ENCODE peak calls at places on chromosome 11, in five cellular contexts. A, X, K, D and R are unnamed samples.
A peak's percentile ranks its signal among the peaks of the same experiment; 100 is the strongest.

GRCh38 chr11:115505165-115505564 is 950 bp upstream of the CADM1 start:
- DNase-seq in A (no peak), X (no peak), K (no peak), D (no peak), R (no peak)

GRCh38 chr11:121929581-121929980 is 186.4 kb downstream of the BLID start:
- DNase-seq in A (peak; percentile 10), X (peak; percentile 41), K (no peak), D (no peak), R (peak; percentile 40)

GRCh38 chr11:130827697-130828377 is 88.4 kb downstream of the SNX19 start:
- DNase-seq in A (peak; percentile 78), X (peak; percentile 86), K (peak; percentile 7), D (no peak), R (peak; percentile 64)

GRCh38 chr11:113234888-113235287 is 79.5 kb upstream of the TTC12 start:
- DNase-seq in A (no peak), X (no peak), K (no peak), D (no peak), R (no peak)

GRCh38 chr11:134858783-134859480 is 446.9 kb upstream of the B3GAT1 start:
- DNase-seq in A (no peak), X (no peak), K (no peak), D (no peak), R (no peak)

GRCh38 chr11:67071420-67072284 is 15.0 kb downstream of the RHOD start:
- DNase-seq in A (no peak), X (peak; percentile 81), K (peak; percentile 80), D (peak; percentile 63), R (peak; percentile 74)

GRCh38 chr11:47358731-47359051 is 6.2 kb upstream of the MYBPC3 start:
- DNase-seq in A (no peak), X (no peak), K (no peak), D (no peak), R (no peak)

GRCh38 chr11:102669664-102670063 is 35.9 kb downstream of the MMP27 start:
- DNase-seq in A (no peak), X (no peak), K (no peak), D (no peak), R (no peak)

GRCh38 chr11:99614353-99614752 is 593.6 kb downstream of the CNTN5 start:
- DNase-seq in A (no peak), X (no peak), K (no peak), D (no peak), R (no peak)